ENCODE peak calls at places on chromosomes 16 and 17, in six cellular contexts. L is IMR-90, M is mesendoderm, A is H1, X is H9, C is mesenchymal stem cell. Q is an unnamed sample.
A peak's percentile ranks its signal among the peaks of the same experiment; 100 is the strongest.

GRCh38 chr17:19304209-19304608 is 58.3 kb downstream of the B9D1 start:
- DNase-seq in L (peak; percentile 79), M (no peak), A (no peak), X (no peak), C (peak; percentile 88), Q (no peak)

GRCh38 chr17:28704219-28704858 is 7.3 kb downstream of the PROCA1 start:
- DNase-seq in L (no peak), M (no peak), A (no peak), X (no peak), C (no peak), Q (no peak)

GRCh38 chr17:62963296-62963695 is 2.7 kb upstream of the TANC2 start:
- DNase-seq in L (peak; percentile 90), M (no peak), A (no peak), X (no peak), C (peak; percentile 42), Q (no peak)

GRCh38 chr16:69906838-69907301 is 44.3 kb upstream of the CLEC18A start:
- DNase-seq in L (peak; percentile 96), M (no peak), A (no peak), X (no peak), C (peak; percentile 83), Q (no peak)

GRCh38 chr17:77295410-77295809 is 154.6 kb downstream of the SEC14L1 start:
- DNase-seq in L (no peak), M (no peak), A (no peak), X (no peak), C (no peak), Q (no peak)

GRCh38 chr17:32516450-32516849 is 29.7 kb downstream of the CDK5R1 start:
- DNase-seq in L (no peak), M (peak; percentile 46), A (no peak), X (no peak), C (no peak), Q (no peak)

GRCh38 chr16:53370827-53371226 is 63.4 kb upstream of the RBL2 start:
- DNase-seq in L (no peak), M (no peak), A (no peak), X (no peak), C (no peak), Q (no peak)

GRCh38 chr17:50721194-50722010 is 2.0 kb downstream of the LUC7L3 start:
- DNase-seq in L (no peak), M (no peak), A (no peak), X (no peak), C (peak; percentile 25), Q (no peak)

GRCh38 chr17:81900181-81900820 is 1.7 kb upstream of the NPB start:
- DNase-seq in L (no peak), M (no peak), A (no peak), X (peak; percentile 38), C (no peak), Q (no peak)

GRCh38 chr17:31390748-31391495 is 553 bp upstream of the RAB11FIP4 start:
- DNase-seq in L (no peak), M (peak; percentile 32), A (no peak), X (peak; percentile 69), C (peak; percentile 9), Q (no peak)

GRCh38 chr17:57106107-57106835 is 21.2 kb downstream of the AKAP1 start:
- DNase-seq in L (no peak), M (peak; percentile 47), A (no peak), X (peak; percentile 80), C (no peak), Q (no peak)

GRCh38 chr17:78137392-78138203 is 7.0 kb downstream of the TMC8 start:
- DNase-seq in L (no peak), M (peak; percentile 51), A (no peak), X (peak; percentile 81), C (no peak), Q (no peak)

GRCh38 chr16:15736529-15736928 is 86.5 kb downstream of the NDE1 start:
- DNase-seq in L (no peak), M (no peak), A (no peak), X (no peak), C (no peak), Q (no peak)

GRCh38 chr17:55735784-55736405 is 13.2 kb upstream of the TMEM100 start:
- DNase-seq in L (peak; percentile 62), M (peak; percentile 59), A (no peak), X (no peak), C (peak; percentile 76), Q (no peak)

GRCh38 chr17:12070561-12070960 is 49.9 kb downstream of the MAP2K4 start:
- DNase-seq in L (peak; percentile 89), M (no peak), A (no peak), X (no peak), C (peak; percentile 38), Q (no peak)

GRCh38 chr16:30722916-30723315 is 23.9 kb downstream of the SRCAP start:
- DNase-seq in L (no peak), M (no peak), A (no peak), X (no peak), C (no peak), Q (no peak)

GRCh38 chr17:8162997-8163977 is 539 bp upstream of the VAMP2 start:
- DNase-seq in L (no peak), M (peak; percentile 83), A (peak; percentile 90), X (peak; percentile 95), C (peak; percentile 15), Q (no peak)

GRCh38 chr16:69089091-69089912 is 16.2 kb upstream of the HAS3 start:
- DNase-seq in L (peak; percentile 53), M (peak; percentile 66), A (no peak), X (peak; percentile 66), C (no peak), Q (no peak)

GRCh38 chr16:3143598-3144330 is 8.9 kb downstream of the ZNF213 start:
- DNase-seq in L (no peak), M (no peak), A (no peak), X (no peak), C (no peak), Q (no peak)

GRCh38 chr16:3145151-3145550 is 10.3 kb downstream of the ZNF213 start:
- DNase-seq in L (no peak), M (no peak), A (no peak), X (no peak), C (no peak), Q (no peak)

GRCh38 chr16:3143189-3143588 is 8.4 kb downstream of the ZNF213 start:
- DNase-seq in L (no peak), M (no peak), A (no peak), X (no peak), C (no peak), Q (no peak)

GRCh38 chr16:3145660-3146059 is 10.8 kb downstream of the ZNF213 start:
- DNase-seq in L (no peak), M (no peak), A (no peak), X (no peak), C (no peak), Q (no peak)

GRCh38 chr16:3144331-3144881 is 9.6 kb downstream of the ZNF213 start:
- DNase-seq in L (no peak), M (no peak), A (no peak), X (peak; percentile 26), C (no peak), Q (no peak)
- H3K27ac ChIP-seq in L (no peak overlapping the region), M (no peak overlapping the region), A (no peak overlapping the region), X (no peak overlapping the region), C (no peak overlapping the region), Q (no peak overlapping the region)

GRCh38 chr17:38451840-38452529 is 23.7 kb downstream of the ARHGAP23 start:
- DNase-seq in L (peak; percentile 94), M (peak; percentile 97), A (peak; percentile 88), X (peak; percentile 97), C (peak; percentile 94), Q (no peak)
- H2BK5ac ChIP-seq in L (peak overlapping the region; percentile 98), M (peak overlapping the region; percentile 98), A (peak overlapping the region; percentile 99), X (no peak overlapping the region), C (peak overlapping the region; percentile 87), Q (peak overlapping the region; percentile 14)

GRCh38 chr17:75509528-75510258 is 5.6 kb downstream of the CASKIN2 start:
- DNase-seq in L (no peak), M (no peak), A (no peak), X (no peak), C (no peak), Q (no peak)
- H3K23ac ChIP-seq in L (no peak overlapping the region), M (no peak overlapping the region), A (no peak overlapping the region), X (no peak overlapping the region), C (no peak overlapping the region), Q (peak overlapping the region; percentile 31)

GRCh38 chr16:67245674-67246080 is 1.6 kb downstream of the FHOD1 start:
- DNase-seq in L (no peak), M (no peak), A (no peak), X (no peak), C (no peak), Q (no peak)

GRCh38 chr16:67245189-67245585 is 2.1 kb downstream of the FHOD1 start:
- DNase-seq in L (no peak), M (no peak), A (no peak), X (no peak), C (no peak), Q (no peak)

GRCh38 chr16:67244387-67245188 is 2.7 kb downstream of the FHOD1 start:
- DNase-seq in L (peak; percentile 87), M (peak; percentile 77), A (no peak), X (no peak), C (peak; percentile 97), Q (no peak)

GRCh38 chr16:67242138-67242730 is 5.0 kb downstream of the FHOD1 start:
- DNase-seq in L (no peak), M (no peak), A (no peak), X (no peak), C (no peak), Q (no peak)

GRCh38 chr16:67243481-67243880 is 3.8 kb downstream of the FHOD1 start:
- DNase-seq in L (no peak), M (no peak), A (no peak), X (no peak), C (no peak), Q (no peak)
- H3K27ac ChIP-seq in L (peak overlapping the region; percentile 88), M (no peak overlapping the region), A (no peak overlapping the region), X (no peak overlapping the region), C (no peak overlapping the region), Q (no peak overlapping the region)

GRCh38 chr16:78650675-78651074 is 551.2 kb downstream of the WWOX start:
- DNase-seq in L (no peak), M (no peak), A (no peak), X (no peak), C (no peak), Q (no peak)

GRCh38 chr16:78647491-78647890 is 548.0 kb downstream of the WWOX start:
- DNase-seq in L (no peak), M (no peak), A (no peak), X (no peak), C (no peak), Q (no peak)

GRCh38 chr16:78648517-78648916 is 549.1 kb downstream of the WWOX start:
- DNase-seq in L (no peak), M (no peak), A (no peak), X (no peak), C (peak; percentile 52), Q (no peak)

GRCh38 chr16:78642621-78643285 is 543.3 kb downstream of the WWOX start:
- DNase-seq in L (no peak), M (peak; percentile 41), A (no peak), X (no peak), C (no peak), Q (no peak)

GRCh38 chr16:78647019-78647418 is 547.6 kb downstream of the WWOX start:
- DNase-seq in L (no peak), M (no peak), A (no peak), X (no peak), C (peak; percentile 13), Q (no peak)
- H2BK5ac ChIP-seq in L (no peak overlapping the region), M (no peak overlapping the region), A (no peak overlapping the region), X (no peak overlapping the region), C (no peak overlapping the region), Q (no peak overlapping the region)

DNA sequence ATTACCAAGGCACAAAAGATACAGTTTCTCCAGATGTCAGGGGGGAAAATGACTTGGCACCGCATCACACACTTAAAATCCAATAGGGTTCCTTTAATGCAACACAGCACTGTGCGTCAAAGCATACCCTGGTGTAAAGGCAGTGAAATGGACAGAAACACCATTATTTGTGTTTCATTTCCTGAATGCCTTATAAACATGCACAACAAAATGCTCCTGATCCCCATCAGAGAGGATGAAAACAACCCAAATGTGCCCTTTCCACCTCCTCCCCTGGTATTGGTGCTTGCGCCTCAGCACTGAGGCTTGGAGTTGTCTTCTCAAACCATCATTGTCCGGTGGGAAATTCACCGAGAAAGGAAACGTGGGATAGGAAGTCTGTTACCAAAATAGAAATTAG is 829 bp downstream of the CDC27 start:
- DNase-seq in L (peak; percentile 73), M (peak; percentile 28), A (no peak), X (no peak), C (peak; percentile 85), Q (peak; percentile 9)
- H3K23ac ChIP-seq in L (peak overlapping the region; percentile 98), M (peak overlapping the region; percentile 86), A (no peak overlapping the region), X (no peak overlapping the region), C (no peak overlapping the region), Q (no peak overlapping the region)

Q was measured in neuronal stem cell.